ENCODE peak calls at places on chromosomes 4 and X, in five cellular contexts. One of them, this sample, is unnamed.

GRCh38 chr4:141121768-141122415 is 11.4 kb downstream of the RNF150 start:
- DNase-seq in activated CD8-positive, alpha-beta memory T cell treated with anti-CD3 and anti-CD28 coated beads for 24 hours: no peak
- DNase-seq in GM10248: no peak
- DNase-seq in NCI-H748 treated with DMSO at 0.1 percent for 48 hours: no peak
- DNase-seq in NCI-H524: no peak
- DNase-seq in this sample: no peak

GRCh38 chr4:174314770-174315169 is 31.1 kb downstream of the CEP44 start:
- DNase-seq in activated CD8-positive, alpha-beta memory T cell treated with anti-CD3 and anti-CD28 coated beads for 24 hours: no peak
- DNase-seq in GM10248: no peak
- DNase-seq in NCI-H748 treated with DMSO at 0.1 percent for 48 hours: no peak
- DNase-seq in NCI-H524: peak
- DNase-seq in this sample: no peak

GRCh38 chr4:88763075-88763474 is 65.4 kb upstream of the NAP1L5 start:
- DNase-seq in activated CD8-positive, alpha-beta memory T cell treated with anti-CD3 and anti-CD28 coated beads for 24 hours: no peak
- DNase-seq in GM10248: no peak
- DNase-seq in NCI-H748 treated with DMSO at 0.1 percent for 48 hours: no peak
- DNase-seq in NCI-H524: no peak
- DNase-seq in this sample: no peak

GRCh38 chr4:37767546-37767945 is 58.9 kb upstream of the PGM2 start:
- DNase-seq in activated CD8-positive, alpha-beta memory T cell treated with anti-CD3 and anti-CD28 coated beads for 24 hours: no peak
- DNase-seq in GM10248: no peak
- DNase-seq in NCI-H748 treated with DMSO at 0.1 percent for 48 hours: peak
- DNase-seq in NCI-H524: no peak
- DNase-seq in this sample: peak

GRCh38 chrX:40262641-40263560 is 165.1 kb upstream of the BCOR start:
- DNase-seq in activated CD8-positive, alpha-beta memory T cell treated with anti-CD3 and anti-CD28 coated beads for 24 hours: no peak
- DNase-seq in GM10248: no peak
- DNase-seq in NCI-H748 treated with DMSO at 0.1 percent for 48 hours: no peak
- DNase-seq in NCI-H524: no peak
- DNase-seq in this sample: no peak

GRCh38 chr4:146643812-146644401 is 5.2 kb downstream of the POU4F2 start:
- DNase-seq in activated CD8-positive, alpha-beta memory T cell treated with anti-CD3 and anti-CD28 coated beads for 24 hours: no peak
- DNase-seq in GM10248: peak
- DNase-seq in NCI-H748 treated with DMSO at 0.1 percent for 48 hours: no peak
- DNase-seq in NCI-H524: no peak
- DNase-seq in this sample: no peak

GRCh38 chr4:1793496-1793840 is 375 bp downstream of the FGFR3 start:
- DNase-seq in activated CD8-positive, alpha-beta memory T cell treated with anti-CD3 and anti-CD28 coated beads for 24 hours: no peak
- DNase-seq in GM10248: no peak
- DNase-seq in NCI-H748 treated with DMSO at 0.1 percent for 48 hours: no peak
- DNase-seq in NCI-H524: peak
- DNase-seq in this sample: no peak

GRCh38 chrX:137044893-137045292 is 11.1 kb upstream of the GPR101 start:
- DNase-seq in activated CD8-positive, alpha-beta memory T cell treated with anti-CD3 and anti-CD28 coated beads for 24 hours: no peak
- DNase-seq in GM10248: no peak
- DNase-seq in NCI-H748 treated with DMSO at 0.1 percent for 48 hours: no peak
- DNase-seq in NCI-H524: no peak
- DNase-seq in this sample: no peak

GRCh38 chr4:127648061-127648460 is 15.3 kb downstream of the INTU start:
- DNase-seq in activated CD8-positive, alpha-beta memory T cell treated with anti-CD3 and anti-CD28 coated beads for 24 hours: no peak
- DNase-seq in GM10248: no peak
- DNase-seq in NCI-H748 treated with DMSO at 0.1 percent for 48 hours: no peak
- DNase-seq in NCI-H524: no peak
- DNase-seq in this sample: no peak

GRCh38 chr4:176185068-176185467 is 10.3 kb downstream of the SPATA4 start:
- DNase-seq in activated CD8-positive, alpha-beta memory T cell treated with anti-CD3 and anti-CD28 coated beads for 24 hours: no peak
- DNase-seq in GM10248: no peak
- DNase-seq in NCI-H748 treated with DMSO at 0.1 percent for 48 hours: no peak
- DNase-seq in NCI-H524: no peak
- DNase-seq in this sample: no peak

GRCh38 chr4:25123236-25123635 is 37.0 kb downstream of the SEPSECS start:
- DNase-seq in activated CD8-positive, alpha-beta memory T cell treated with anti-CD3 and anti-CD28 coated beads for 24 hours: no peak
- DNase-seq in GM10248: no peak
- DNase-seq in NCI-H748 treated with DMSO at 0.1 percent for 48 hours: no peak
- DNase-seq in NCI-H524: no peak
- DNase-seq in this sample: no peak